ENCODE peak calls at places on chromosomes 12 and 14, in six cellular contexts. K, U, O, Z, L and G are unnamed samples.

GRCh38 chr12:111426341-111427185 is 20.8 kb downstream of the SH2B3 start:
- DNase-seq in K (no peak), U (no peak), O (no peak), Z (no peak), L (no peak), G (no peak)

GRCh38 chr14:100032749-100033148 is 32.5 kb upstream of the EVL start:
- DNase-seq in K (no peak), U (no peak), O (no peak), Z (no peak), L (no peak), G (no peak)

GRCh38 chr14:100675664-100676063 is 51.0 kb upstream of the DLK1 start:
- DNase-seq in K (no peak), U (peak; percentile 14), O (no peak), Z (no peak), L (no peak), G (no peak)

GRCh38 chr14:23406244-23406643 is 1.8 kb downstream of the MYH6 start:
- DNase-seq in K (no peak), U (no peak), O (peak; percentile 70), Z (no peak), L (no peak), G (no peak)

GRCh38 chr12:105204916-105205315 is 31.1 kb downstream of the APPL2 start:
- DNase-seq in K (no peak), U (peak; percentile 78), O (no peak), Z (no peak), L (no peak), G (no peak)

GRCh38 chr14:85534914-85535313 is 5.0 kb downstream of the FLRT2 start:
- DNase-seq in K (no peak), U (no peak), O (no peak), Z (no peak), L (no peak), G (no peak)

GRCh38 chr12:25797949-25798348 is 160.5 kb upstream of the RASSF8 start:
- DNase-seq in K (no peak), U (no peak), O (no peak), Z (no peak), L (no peak), G (no peak)

GRCh38 chr12:96902076-96902475 is 5.0 kb upstream of the NEDD1 start:
- DNase-seq in K (no peak), U (no peak), O (no peak), Z (no peak), L (no peak), G (no peak)

GRCh38 chr12:107014050-107014449 is 27.1 kb upstream of the MTERF2 start:
- DNase-seq in K (no peak), U (no peak), O (no peak), Z (no peak), L (peak; percentile 25), G (no peak)

GRCh38 chr14:90850487-90850886 is 34.3 kb upstream of the TTC7B start:
- DNase-seq in K (no peak), U (no peak), O (no peak), Z (no peak), L (no peak), G (no peak)

GRCh38 chr12:121376754-121377697 is 22.9 kb upstream of the RNF34 start:
- DNase-seq in K (no peak), U (no peak), O (peak; percentile 14), Z (no peak), L (no peak), G (no peak)